ENCODE peak calls at places on chromosome 1, in six cellular contexts. V is activated CD4-positive, alpha-beta T cell treated with anti-CD3 and anti-CD28 coated beads for 4 hours; W is cardiac muscle cell; F is pons; Q is head of caudate nucleus; N is chondrocyte. M is an unnamed sample.

GRCh38 chr1:148307583-148308185 is 155.6 kb upstream of the NBPF11 start:
- DNase-seq in N (no peak), F (peak), Q (no peak), V (no peak), W (no peak), M (no peak)

GRCh38 chr1:5311147-5311546 is 656.7 kb downstream of the AJAP1 start:
- DNase-seq in W (no peak), Q (no peak), N (no peak), F (no peak), V (no peak), M (no peak)

GRCh38 chr1:182229907-182230522 is 161.6 kb downstream of the GLUL start:
- DNase-seq in Q (no peak), F (no peak), N (no peak), V (no peak), W (no peak), M (no peak)

GRCh38 chr1:51636191-51636590 is 19.3 kb downstream of the OSBPL9 start:
- DNase-seq in W (no peak), V (no peak), Q (no peak), F (no peak), N (no peak), M (no peak)

GRCh38 chr1:97094257-97094972 is 372.8 kb downstream of the PTBP2 start:
- DNase-seq in W (peak), N (no peak), V (no peak), Q (no peak), F (no peak), M (no peak)

GRCh38 chr1:33758698-33759097 is 105.2 kb upstream of the HMGB4 start:
- DNase-seq in N (no peak), W (peak), Q (no peak), F (no peak), V (no peak), M (no peak)

GRCh38 chr1:24483441-24483840 is 19.2 kb upstream of the RCAN3 start:
- DNase-seq in F (no peak), V (peak), N (no peak), W (no peak), Q (no peak), M (no peak)

GRCh38 chr1:80050523-80050922 is 1044.0 kb upstream of the ADGRL4 start:
- DNase-seq in V (no peak), F (no peak), Q (no peak), N (peak), W (no peak), M (no peak)

GRCh38 chr1:52325782-52326181 is 40.2 kb downstream of the CC2D1B start:
- DNase-seq in Q (no peak), V (no peak), N (no peak), W (no peak), F (no peak), M (no peak)

GRCh38 chr1:55445416-55445815 is 230.3 kb upstream of the USP24 start:
- DNase-seq in Q (no peak), F (no peak), N (no peak), V (no peak), W (no peak), M (no peak)

GRCh38 chr1:227945891-227946623 is 1.7 kb downstream of the WNT9A start:
- DNase-seq in F (peak), N (peak), W (peak), V (no peak), Q (peak), M (no peak)